ENCODE peak calls at places on chromosomes 1 and 21, in nine cellular contexts. Z is kidney epithelial cell, T is left ventricle myocardium inferior, I is K562, O is psoas muscle, N is MCF 10A, F is omental fat pad, H is OCI-LY7, D is breast epithelium. U is an unnamed sample.

GRCh38 chr21:31420988-31421387 is 76.9 kb upstream of the TIAM1 start:
- DNase-seq in T (no peak), I (no peak), N (no peak), F (no peak), Z (no peak), O (no peak), H (no peak), D (no peak), U (no peak)

GRCh38 chr1:152654110-152654509 is 9.1 kb upstream of the LCE2D start:
- DNase-seq in T (no peak), D (no peak), O (no peak), I (peak; percentile 65), N (peak; percentile 91), F (no peak), H (peak; percentile 55), Z (peak; percentile 7), U (peak; percentile 39)

GRCh38 chr1:218592688-218593087 is 247.6 kb downstream of the TGFB2 start:
- DNase-seq in H (no peak), O (no peak), Z (peak; percentile 4), N (no peak), F (no peak), T (no peak), D (no peak), I (no peak), U (peak; percentile 48)

GRCh38 chr1:34371829-34372532 is 195.3 kb downstream of the C1orf94 start:
- DNase-seq in T (no peak), F (no peak), D (no peak), O (no peak), I (no peak), H (no peak), N (no peak), Z (no peak), U (no peak)

GRCh38 chr1:157176016-157176415 is 37.8 kb upstream of the ETV3 start:
- DNase-seq in O (no peak), Z (no peak), F (no peak), N (no peak), H (no peak), T (no peak), I (no peak), D (no peak), U (no peak)

GRCh38 chr1:145990249-145991097 is 5.9 kb downstream of the TXNIP start:
- DNase-seq in H (no peak), I (no peak), D (no peak), Z (no peak), F (no peak), N (peak; percentile 50), T (no peak), O (peak; percentile 59), U (no peak)

GRCh38 chr1:205711105-205712048 is 31.1 kb upstream of the SLC45A3 start:
- DNase-seq in N (peak; percentile 93), T (no peak), Z (peak; percentile 34), H (peak; percentile 87), I (peak; percentile 79), O (no peak), F (peak; percentile 58), D (peak; percentile 56), U (peak; percentile 82)

GRCh38 chr1:153465728-153466625 is 5.5 kb upstream of the S100A7 start:
- DNase-seq in Z (no peak), F (peak; percentile 24), I (peak; percentile 73), H (peak; percentile 48), T (peak; percentile 36), D (no peak), O (peak; percentile 62), N (peak; percentile 72), U (peak; percentile 20)

GRCh38 chr21:45767071-45768006 is 123.8 kb downstream of the PCBP3 start:
- DNase-seq in O (no peak), I (no peak), T (no peak), Z (no peak), N (no peak), D (no peak), F (no peak), H (no peak), U (no peak)

GRCh38 chr21:20527691-20528090 is 470.5 kb upstream of the NCAM2 start:
- DNase-seq in Z (no peak), O (no peak), I (no peak), F (no peak), H (no peak), N (no peak), T (no peak), D (no peak), U (no peak)
- TF ChIP-seq CTCF in Z (no peak), O (no peak), I (no peak), F (no peak), H (no peak), N (no peak), T (no peak), D (no peak), U (no peak)

GRCh38 chr1:234125714-234126113 is 221.2 kb downstream of the SLC35F3 start:
- DNase-seq in T (no peak), Z (no peak), O (no peak), D (no peak), N (no peak), H (no peak), F (no peak), I (no peak), U (no peak)

GRCh38 chr1:234120327-234120944 is 216.0 kb downstream of the SLC35F3 start:
- DNase-seq in D (no peak), N (no peak), Z (no peak), O (no peak), I (no peak), T (no peak), F (no peak), H (no peak), U (no peak)

GRCh38 chr1:234123867-234124266 is 219.4 kb downstream of the SLC35F3 start:
- DNase-seq in D (no peak), T (no peak), H (no peak), O (no peak), Z (peak; percentile 60), N (no peak), F (no peak), I (no peak), U (no peak)

GRCh38 chr1:234125283-234125682 is 220.8 kb downstream of the SLC35F3 start:
- DNase-seq in O (no peak), Z (no peak), N (peak; percentile 79), T (no peak), H (peak; percentile 11), I (peak; percentile 58), D (no peak), F (no peak), U (no peak)
- TF ChIP-seq CTCF in O (no peak), Z (peak; percentile 57), N (peak; percentile 64), T (no peak), H (peak; percentile 37), I (peak; percentile 72), D (no peak), F (no peak), U (peak; percentile 64)

DNA sequence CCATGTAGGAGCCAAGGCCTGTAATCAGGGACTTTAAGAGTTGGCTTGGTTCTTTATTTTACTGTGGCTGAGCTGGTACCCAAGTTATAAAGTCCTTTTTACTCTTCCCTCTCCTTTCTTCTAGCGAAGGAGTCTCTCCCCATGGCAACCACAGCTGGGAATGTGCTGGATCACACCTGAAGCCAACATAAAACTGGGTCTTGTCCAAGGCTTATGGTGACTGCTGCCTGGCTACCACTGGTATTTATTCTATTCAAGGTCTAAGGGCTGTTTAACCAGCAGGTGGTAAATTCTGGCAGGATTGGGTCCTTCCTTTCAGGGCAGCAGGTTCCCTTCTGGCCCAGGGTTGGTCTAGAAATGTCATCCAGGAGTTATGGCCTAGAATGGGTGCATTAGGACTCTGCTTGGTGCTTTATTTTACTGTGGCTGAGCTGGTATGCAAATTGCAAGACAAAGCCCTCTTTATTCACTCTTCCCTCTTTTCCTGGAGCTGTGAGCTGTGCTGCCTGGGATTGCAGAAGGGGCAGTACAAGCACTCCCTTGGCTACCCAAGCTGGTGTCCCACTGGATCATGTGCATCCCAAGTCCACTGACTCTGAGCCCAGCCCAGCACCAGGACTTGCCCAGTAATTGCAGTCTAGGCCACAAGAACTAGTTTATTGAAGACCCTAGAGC is 26.6 kb downstream of the SLC22A15 start:
- DNase-seq in F (no peak), D (no peak), N (no peak), Z (no peak), O (no peak), I (no peak), T (no peak), H (no peak), U (no peak)
- TF ChIP-seq CTCF in F (no peak), D (no peak), N (no peak), Z (no peak), O (no peak), I (no peak), T (no peak), H (no peak), U (no peak)

GRCh38 chr1:229108598-229109201 is 162.2 kb upstream of the RAB4A start:
- DNase-seq in Z (no peak), H (peak; percentile 62), T (no peak), I (no peak), N (no peak), F (no peak), O (no peak), D (no peak), U (no peak)
- TF ChIP-seq CTCF in Z (peak; percentile 32), H (no peak), T (no peak), I (no peak), N (no peak), F (no peak), O (no peak), D (no peak), U (no peak)

GRCh38 chr1:248751635-248752034 is 3.9 kb downstream of the LYPD8 start:
- DNase-seq in F (no peak), Z (no peak), T (no peak), I (no peak), O (no peak), N (no peak), D (no peak), H (no peak), U (no peak)

GRCh38 chr1:248752119-248752931 is 3.2 kb downstream of the LYPD8 start:
- DNase-seq in O (no peak), D (no peak), Z (no peak), I (no peak), T (no peak), H (no peak), N (peak; percentile 30), F (no peak), U (no peak)

GRCh38 chr1:248753715-248754280 is 1.8 kb downstream of the LYPD8 start:
- DNase-seq in F (no peak), D (no peak), O (no peak), T (no peak), Z (no peak), H (no peak), N (no peak), I (no peak), U (no peak)

GRCh38 chr1:248752981-248753525 is 2.5 kb downstream of the LYPD8 start:
- DNase-seq in N (no peak), Z (no peak), H (no peak), I (no peak), D (no peak), O (no peak), F (no peak), T (no peak), U (no peak)

GRCh38 chr1:248748211-248748610 is 7.3 kb downstream of the LYPD8 start:
- DNase-seq in T (no peak), F (no peak), H (no peak), N (no peak), D (no peak), Z (no peak), O (no peak), I (no peak), U (no peak)
- TF ChIP-seq CTCF in T (no peak), F (no peak), H (no peak), N (no peak), D (no peak), Z (no peak), O (no peak), I (no peak), U (no peak)

U was measured in HFFc6.